ENCODE peak calls at places on chromosome 18, in seven cellular contexts. Z, R, I, U, B, G and T are unnamed samples. For H4K20me1, the result is how much of the 10 kb centered on the place peaks cover.

GRCh38 chr18:2895391-2895790 is 48.6 kb downstream of the EMILIN2 start:
- DNase-seq in Z (no peak), R (no peak), I (no peak), U (no peak), B (no peak), G (peak), T (no peak)

GRCh38 chr18:76580288-76580962 is 85.4 kb upstream of the ZNF516 start:
- DNase-seq in Z (no peak), R (no peak), I (no peak), U (no peak), B (no peak), G (no peak), T (no peak)

GRCh38 chr18:12394428-12394827 is 13.3 kb upstream of the PRELID3A start:
- DNase-seq in Z (peak), R (no peak), I (no peak), U (no peak), B (peak), G (peak), T (no peak)

GRCh38 chr18:32735781-32736180 is 37.0 kb downstream of the KLHL14 start:
- DNase-seq in Z (peak), R (peak), I (peak), U (peak), B (no peak), G (no peak), T (peak)

GRCh38 chr18:54805571-54806334 is 22.5 kb upstream of the RAB27B start:
- DNase-seq in Z (peak), R (peak), I (peak), U (peak), B (no peak), G (no peak), T (peak)

GRCh38 chr18:57141208-57142129 is 5.4 kb upstream of the BOD1L2 start:
- DNase-seq in Z (no peak), R (peak), I (no peak), U (no peak), B (no peak), G (no peak), T (peak)

GRCh38 chr18:2932247-2933181 is 80.4 kb downstream of the LPIN2 start:
- DNase-seq in Z (peak), R (peak), I (peak), U (peak), B (peak), G (peak), T (peak)

GRCh38 chr18:4358618-4359017 is 96.5 kb downstream of the DLGAP1 start:
- DNase-seq in Z (no peak), R (no peak), I (no peak), U (no peak), B (peak), G (peak), T (no peak)

GRCh38 chr18:10927290-10927979 is 221.9 kb downstream of the PIEZO2 start:
- DNase-seq in Z (peak), R (no peak), I (peak), U (peak), B (no peak), G (no peak), T (no peak)

GRCh38 chr18:34817636-34818035 is 107.5 kb downstream of the DTNA start:
- DNase-seq in Z (no peak), R (no peak), I (no peak), U (no peak), B (no peak), G (no peak), T (no peak)

GRCh38 chr18:12686100-12686499 is 16.4 kb downstream of the CEP76 start:
- DNase-seq in Z (peak), R (peak), I (peak), U (no peak), B (no peak), G (no peak), T (no peak)

GRCh38 chr18:53458944-53459580 is 765.4 kb downstream of the MBD2 start:
- DNase-seq in Z (no peak), R (no peak), I (no peak), U (peak), B (peak), G (peak), T (peak)

GRCh38 chr18:2104620-2105462 is 466.5 kb downstream of the METTL4 start:
- DNase-seq in Z (peak), R (peak), I (peak), U (peak), B (peak), G (peak), T (peak)

GRCh38 chr18:73164430-73164829 is 296.6 kb upstream of the NETO1 start:
- DNase-seq in Z (no peak), R (no peak), I (no peak), U (no peak), B (no peak), G (no peak), T (peak)

GRCh38 chr18:58501033-58501432 is 127.9 kb downstream of the ALPK2 start:
- DNase-seq in Z (no peak), R (no peak), I (no peak), U (no peak), B (no peak), G (no peak), T (no peak)

GRCh38 chr18:60667016-60667415 is 294.4 kb upstream of the MC4R start:
- DNase-seq in Z (no peak), R (peak), I (no peak), U (no peak), B (no peak), G (no peak), T (no peak)

GRCh38 chr18:13424377-13424776 is 205.8 kb downstream of the LDLRAD4 start:
- DNase-seq in Z (no peak), R (no peak), I (no peak), U (no peak), B (peak), G (no peak), T (no peak)

GRCh38 chr18:47968006-47968676 is 37.7 kb upstream of the SMAD2 start:
- DNase-seq in Z (peak), R (no peak), I (no peak), U (peak), B (peak), G (peak), T (no peak)

GRCh38 chr18:683531-683930 is 26.1 kb downstream of the TYMS start:
- DNase-seq in Z (no peak), R (no peak), I (no peak), U (no peak), B (no peak), G (no peak), T (no peak)

GRCh38 chr18:32446780-32447179 is 23.9 kb downstream of the GAREM1 start:
- DNase-seq in Z (no peak), R (no peak), I (no peak), U (no peak), B (no peak), G (no peak), T (no peak)

GRCh38 chr18:6983366-6983765 is 134.2 kb downstream of the LAMA1 start:
- DNase-seq in Z (no peak), R (no peak), I (no peak), U (no peak), B (no peak), G (no peak), T (no peak)

GRCh38 chr18:51255694-51256093 is 58.2 kb upstream of the MEX3C start:
- DNase-seq in Z (peak), R (no peak), I (no peak), U (no peak), B (no peak), G (no peak), T (no peak)

GRCh38 chr18:76988827-76989646 is 143.5 kb downstream of the MBP start:
- DNase-seq in Z (no peak), R (no peak), I (no peak), U (no peak), B (no peak), G (no peak), T (no peak)

GRCh38 chr18:10033038-10033437 is 119.2 kb downstream of the VAPA start:
- DNase-seq in Z (no peak), R (no peak), I (no peak), U (no peak), B (no peak), G (no peak), T (no peak)

GRCh38 chr18:6878881-6879280 is 149.4 kb downstream of the ARHGAP28 start:
- DNase-seq in Z (no peak), R (no peak), I (no peak), U (no peak), B (peak), G (no peak), T (no peak)

GRCh38 chr18:10739152-10739551 is 213.3 kb downstream of the NAPG start:
- DNase-seq in Z (no peak), R (no peak), I (peak), U (peak), B (no peak), G (no peak), T (no peak)

GRCh38 chr18:50788284-50788683 is 31.5 kb downstream of the MRO start:
- DNase-seq in Z (no peak), R (no peak), I (no peak), U (no peak), B (no peak), G (peak), T (no peak)

GRCh38 chr18:51525453-51526225 is 328.2 kb upstream of the MEX3C start:
- DNase-seq in Z (no peak), R (peak), I (no peak), U (no peak), B (no peak), G (no peak), T (no peak)

GRCh38 chr18:76490701-76491171 is 4.3 kb downstream of the ZNF516 start:
- DNase-seq in Z (peak), R (peak), I (peak), U (peak), B (peak), G (no peak), T (peak)

GRCh38 chr18:39604836-39605235 is 2039.2 kb upstream of the CELF4 start:
- DNase-seq in Z (peak), R (peak), I (peak), U (peak), B (no peak), G (no peak), T (no peak)

GRCh38 chr18:67517224-67517765 is 775 bp upstream of the DSEL start:
- DNase-seq in Z (peak), R (no peak), I (peak), U (no peak), B (peak), G (no peak), T (peak)

GRCh38 chr18:7413906-7414305 is 153.2 kb upstream of the PTPRM start:
- DNase-seq in Z (no peak), R (no peak), I (no peak), U (no peak), B (no peak), G (no peak), T (no peak)

GRCh38 chr18:57434536-57435494 is at the start of gene ONECUT2:
- DNase-seq in Z (peak), R (peak), I (peak), U (peak), B (peak), G (peak), T (peak)

GRCh38 chr18:48720655-48721025 is 181.8 kb downstream of the CTIF start:
- DNase-seq in Z (no peak), R (no peak), I (no peak), U (no peak), B (no peak), G (no peak), T (no peak)

GRCh38 chr18:74669136-74669798 is 71.6 kb downstream of the ZNF407 start:
- DNase-seq in Z (no peak), R (no peak), I (no peak), U (no peak), B (no peak), G (no peak), T (no peak)

GRCh38 chr18:48833701-48834394 is 116.9 kb downstream of the SMAD7 start:
- DNase-seq in Z (no peak), R (no peak), I (peak), U (peak), B (no peak), G (peak), T (no peak)

GRCh38 chr18:34352385-34353163 is 127.9 kb upstream of the NOL4 start:
- DNase-seq in Z (peak), R (no peak), I (no peak), U (no peak), B (peak), G (no peak), T (peak)

GRCh38 chr18:48932462-48932818 is 18.3 kb downstream of the SMAD7 start:
- DNase-seq in Z (peak), R (no peak), I (no peak), U (no peak), B (no peak), G (no peak), T (no peak)

GRCh38 chr18:75478996-75479870 is 51.7 kb upstream of the SMIM21 start:
- DNase-seq in Z (peak), R (peak), I (peak), U (peak), B (peak), G (no peak), T (peak)

DNA sequence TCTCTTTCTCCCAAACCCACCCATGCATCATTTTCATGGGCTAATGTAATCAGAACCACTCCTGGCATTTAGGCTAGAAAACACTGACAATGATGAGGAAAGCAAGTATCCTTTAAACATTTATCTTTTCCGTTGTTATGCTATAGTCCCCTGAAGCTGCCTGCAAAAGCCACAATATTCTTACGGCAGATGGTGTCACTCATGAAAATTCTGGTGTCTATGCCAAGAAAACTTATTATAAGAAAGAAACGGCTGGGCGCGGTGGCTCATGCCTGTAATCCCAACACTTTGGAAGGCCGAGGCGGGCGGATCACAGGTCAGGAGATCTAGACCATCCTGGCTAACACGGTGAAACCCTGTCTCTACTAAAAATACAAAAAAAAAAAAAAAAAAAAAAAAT is 221.9 kb upstream of the CTAGE1 start:
- DNase-seq in Z (no peak), R (no peak), I (peak), U (peak), B (no peak), G (no peak), T (no peak)
- H3K4me2 ChIP-seq in Z (peak), R (no peak), I (no peak), U (peak), B (no peak), G (no peak), T (no peak)

GRCh38 chr18:8801263-8801901 is 96.0 kb downstream of the MTCL1 start:
- DNase-seq in Z (peak), R (no peak), I (peak), U (peak), B (no peak), G (no peak), T (peak)

GRCh38 chr18:8800876-8801262 is 95.5 kb downstream of the MTCL1 start:
- DNase-seq in Z (peak), R (no peak), I (no peak), U (no peak), B (peak), G (no peak), T (no peak)

GRCh38 chr18:8800041-8800441 is 94.7 kb downstream of the MTCL1 start:
- DNase-seq in Z (peak), R (no peak), I (peak), U (peak), B (no peak), G (no peak), T (no peak)

GRCh38 chr18:8799593-8799992 is 94.2 kb downstream of the MTCL1 start:
- DNase-seq in Z (no peak), R (no peak), I (peak), U (no peak), B (no peak), G (no peak), T (no peak)

DNA sequence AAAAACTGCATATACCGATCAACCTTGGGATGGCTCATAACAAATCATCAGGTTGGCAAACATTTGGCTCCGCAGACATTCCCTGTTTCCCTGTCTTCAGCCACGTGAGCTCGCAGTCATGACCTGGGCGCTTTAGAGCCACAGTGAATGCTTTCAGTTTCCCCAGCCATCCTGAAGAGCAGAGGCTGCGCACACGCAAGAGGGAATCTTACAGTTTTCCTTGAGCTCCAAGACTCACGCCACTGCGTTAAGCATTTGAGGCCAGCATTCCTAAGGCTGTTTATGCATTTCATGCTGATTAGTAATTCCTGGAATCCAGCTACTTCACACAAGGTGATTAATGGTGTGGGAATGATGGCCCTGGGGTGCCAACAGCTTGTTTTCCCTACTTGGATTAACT is 95.1 kb downstream of the MTCL1 start:
- DNase-seq in Z (peak), R (peak), I (peak), U (peak), B (peak), G (peak), T (peak)
- H4K20me1 ChIP-seq in Z (under half), R (under half), I (under half), U (under half), B (under half), G (under half), T (under half)

DNA sequence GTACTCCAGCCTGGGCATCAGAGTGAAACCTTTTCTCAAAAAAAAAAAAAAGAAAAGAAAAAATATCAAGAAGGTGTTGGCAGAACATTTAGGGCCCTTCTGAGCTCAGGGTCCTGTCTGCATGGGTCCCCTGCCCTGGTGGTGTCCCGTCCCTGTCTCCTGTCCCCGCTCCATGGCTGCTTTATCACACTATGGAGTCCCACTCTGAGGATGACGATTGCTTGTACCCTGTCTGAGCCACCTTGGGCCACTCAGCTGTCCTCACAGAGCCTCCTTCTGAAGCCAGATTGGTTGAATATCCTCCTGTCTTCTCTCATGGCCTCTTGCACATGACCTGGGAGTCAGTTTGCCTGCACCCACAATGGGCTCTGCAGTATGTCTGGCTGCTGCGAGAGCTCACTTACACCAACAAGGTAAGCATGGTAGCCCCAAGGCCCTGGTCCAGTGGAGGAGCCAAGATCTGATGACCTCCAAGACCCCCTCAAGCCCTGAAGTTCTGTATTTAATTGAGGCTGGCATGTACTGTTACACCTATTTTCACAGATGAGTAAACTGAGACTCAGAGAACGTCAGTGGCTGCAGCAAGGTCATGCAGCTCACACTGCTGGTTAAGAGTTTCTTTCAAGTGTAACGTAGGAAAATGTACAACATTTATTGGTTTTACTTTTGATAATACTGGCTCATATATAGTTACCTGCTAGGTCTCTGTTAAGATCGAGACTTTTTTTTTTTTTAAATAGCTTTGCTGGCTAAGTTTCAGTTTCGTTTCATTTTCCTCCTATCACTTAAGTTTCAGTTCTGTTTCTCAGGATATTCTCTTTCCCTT is 16.9 kb upstream of the ZCCHC2 start:
- DNase-seq in Z (peak), R (peak), I (no peak), U (no peak), B (no peak), G (no peak), T (no peak)
- H3K4me2 ChIP-seq in Z (peak), R (peak), I (peak), U (no peak), B (no peak), G (no peak), T (peak)

DNA sequence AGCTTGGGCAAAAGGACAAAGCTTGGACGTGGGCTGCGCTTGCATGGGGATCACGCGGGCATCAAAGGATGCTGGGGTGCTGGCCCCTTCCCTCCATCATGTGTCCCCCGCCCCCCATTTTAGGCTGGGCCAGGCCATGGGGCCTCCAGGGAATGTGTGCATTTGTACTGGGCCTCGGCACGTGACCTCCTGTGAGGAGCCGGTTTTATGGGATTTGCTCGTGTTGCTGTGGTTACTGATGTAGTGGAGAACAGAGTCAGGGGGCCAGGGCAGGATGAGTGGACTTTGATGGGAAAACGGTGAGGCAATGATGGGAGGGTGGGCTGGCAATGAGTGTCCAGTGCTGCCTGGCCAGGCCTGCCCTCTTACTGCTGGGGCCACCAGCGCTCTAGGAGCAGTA is 257.7 kb downstream of the LOXHD1 start:
- DNase-seq in Z (no peak), R (no peak), I (no peak), U (no peak), B (no peak), G (no peak), T (no peak)
- H4K20me1 ChIP-seq in Z (under half), R (under half), I (under half), U (under half), B (under half), G (under half), T (under half)

GRCh38 chr18:36314754-36315153 is 17.2 kb downstream of the FHOD3 start:
- DNase-seq in Z (peak), R (peak), I (peak), U (peak), B (no peak), G (peak), T (no peak)
- H3K4me2 ChIP-seq in Z (peak), R (no peak), I (peak), U (peak), B (no peak), G (no peak), T (no peak)

GRCh38 chr18:23585897-23586248 is 433 bp downstream of the NPC1 start:
- DNase-seq in Z (no peak), R (no peak), I (peak), U (no peak), B (no peak), G (no peak), T (no peak)

GRCh38 chr18:23580677-23581367 is 5.5 kb downstream of the NPC1 start:
- DNase-seq in Z (peak), R (no peak), I (peak), U (peak), B (no peak), G (no peak), T (no peak)

GRCh38 chr18:23584019-23584970 is 2.0 kb downstream of the NPC1 start:
- DNase-seq in Z (no peak), R (no peak), I (no peak), U (no peak), B (no peak), G (no peak), T (no peak)

GRCh38 chr18:23585007-23585871 is 1.1 kb downstream of the NPC1 start:
- DNase-seq in Z (peak), R (peak), I (no peak), U (peak), B (peak), G (no peak), T (peak)

GRCh38 chr18:23583071-23583865 is 3.0 kb downstream of the NPC1 start:
- DNase-seq in Z (no peak), R (no peak), I (no peak), U (no peak), B (peak), G (no peak), T (no peak)
- H4K20me1 ChIP-seq in Z (under half), R (under half), I (under half), U (half or more), B (under half), G (under half), T (under half)

GRCh38 chr18:79552696-79553095 is 126.9 kb upstream of the CTDP1 start:
- DNase-seq in Z (no peak), R (no peak), I (no peak), U (no peak), B (no peak), G (no peak), T (no peak)
- H3K4me2 ChIP-seq in Z (no peak), R (no peak), I (no peak), U (no peak), B (no peak), G (no peak), T (no peak)